ENCODE peak calls at places on chromosomes 13 and 19, in seven cellular contexts. E is AG04450, B is heart left ventricle, U is left lung, J is GM12878, M is HL-60, K is foreskin fibroblast. L is an unnamed sample.

GRCh38 chr19:34991542-34992333 is 8.4 kb upstream of the GRAMD1A start:
- DNase-seq in M (no peak), U (no peak), J (no peak), B (no peak), E (no peak), K (no peak), L (no peak)

GRCh38 chr13:73138276-73138950 is 79.6 kb downstream of the KLF5 start:
- DNase-seq in J (no peak), M (no peak), K (peak), U (no peak), E (peak), B (no peak), L (no peak)

GRCh38 chr13:28492527-28493367 is 2.2 kb downstream of the FLT1 start:
- DNase-seq in E (no peak), M (no peak), B (no peak), K (peak), J (peak), U (no peak), L (no peak)

GRCh38 chr13:110138009-110138699 is 168.8 kb downstream of the COL4A1 start:
- DNase-seq in U (peak), E (no peak), B (peak), M (peak), K (peak), J (peak), L (no peak)

GRCh38 chr13:102401305-102401704 is 543 bp downstream of the FGF14 start:
- DNase-seq in E (no peak), M (no peak), J (no peak), U (no peak), K (peak), B (no peak), L (no peak)

GRCh38 chr13:111623743-111624505 is 303.5 kb downstream of the TEX29 start:
- DNase-seq in K (no peak), U (no peak), E (no peak), B (no peak), M (no peak), J (no peak), L (no peak)

GRCh38 chr19:5074418-5074817 is 105.5 kb downstream of the KDM4B start:
- DNase-seq in K (no peak), E (no peak), U (no peak), J (no peak), B (no peak), M (no peak), L (no peak)

GRCh38 chr19:10316229-10317044 is 622 bp upstream of the FDX2 start:
- DNase-seq in J (no peak), M (no peak), E (no peak), B (no peak), U (no peak), K (no peak), L (no peak)

GRCh38 chr19:6071840-6072239 is 38.5 kb downstream of the RFX2 start:
- DNase-seq in E (no peak), K (no peak), U (no peak), M (no peak), J (no peak), B (no peak), L (no peak)

GRCh38 chr13:112790735-112791641 is 101.2 kb downstream of the ATP11A start:
- DNase-seq in E (no peak), K (no peak), J (no peak), U (peak), B (no peak), M (no peak), L (no peak)

GRCh38 chr13:48645845-48646244 is 7.9 kb upstream of the CYSLTR2 start:
- DNase-seq in B (no peak), E (no peak), U (no peak), K (no peak), M (no peak), J (no peak), L (no peak)

GRCh38 chr19:40671404-40671803 is 19.0 kb downstream of the NUMBL start:
- DNase-seq in U (no peak), B (peak), J (no peak), E (no peak), M (no peak), K (no peak), L (no peak)

GRCh38 chr19:30722236-30722635 is 350.1 kb downstream of the ZNF536 start:
- DNase-seq in B (no peak), E (no peak), M (no peak), K (no peak), U (no peak), J (no peak), L (no peak)

GRCh38 chr19:2140193-2140545 is 11.2 kb downstream of the AP3D1 start:
- DNase-seq in K (no peak), J (no peak), B (no peak), E (no peak), U (no peak), M (no peak), L (no peak)

GRCh38 chr13:51047434-51048165 is 63.5 kb downstream of the C13orf42 start:
- DNase-seq in U (no peak), B (no peak), J (no peak), K (no peak), M (no peak), E (no peak), L (no peak)

GRCh38 chr19:54461201-54462071 is 2.1 kb downstream of the LENG9 start:
- DNase-seq in U (peak), K (peak), E (peak), B (no peak), M (no peak), J (no peak), L (no peak)

GRCh38 chr13:34733720-34734119 is 208.3 kb upstream of the NBEA start:
- DNase-seq in U (no peak), J (no peak), B (no peak), K (peak), M (no peak), E (no peak), L (no peak)

GRCh38 chr13:32125746-32126145 is 94.2 kb downstream of the FRY start:
- DNase-seq in J (no peak), B (no peak), K (peak), E (no peak), M (peak), U (no peak), L (no peak)

GRCh38 chr13:40639226-40639681 is 27.2 kb downstream of the FOXO1 start:
- DNase-seq in K (peak), E (no peak), U (no peak), M (no peak), B (no peak), J (no peak), L (no peak)

GRCh38 chr19:48351341-48351752 is 12.4 kb downstream of the TMEM143 start:
- DNase-seq in U (peak), M (peak), K (peak), E (no peak), J (no peak), B (peak), L (no peak)

GRCh38 chr19:51501594-51502263 is at the start of gene SIGLEC12:
- DNase-seq in M (peak), K (no peak), E (no peak), B (peak), J (no peak), U (peak), L (no peak)

GRCh38 chr19:41324921-41325639 is 15.1 kb downstream of the CCDC97 start:
- DNase-seq in U (peak), J (no peak), B (peak), K (peak), E (no peak), M (no peak), L (no peak)

GRCh38 chr19:54148158-54148557 is 10.6 kb downstream of the CNOT3 start:
- DNase-seq in M (no peak), E (no peak), K (no peak), U (peak), B (no peak), J (no peak), L (no peak)

GRCh38 chr13:36639610-36640009 is 34.2 kb upstream of the SERTM1 start:
- DNase-seq in J (no peak), B (no peak), K (no peak), E (no peak), U (no peak), M (no peak), L (no peak)

GRCh38 chr13:83618966-83619365 is 263.3 kb downstream of the SLITRK1 start:
- DNase-seq in U (no peak), M (no peak), K (peak), E (no peak), J (no peak), B (no peak), L (peak)

GRCh38 chr19:15175609-15176008 is 25.2 kb downstream of the NOTCH3 start:
- DNase-seq in J (no peak), U (no peak), M (no peak), K (no peak), E (no peak), B (no peak), L (no peak)

GRCh38 chr19:53037101-53038097 is 7.1 kb upstream of the ERVV-2 start:
- DNase-seq in E (no peak), M (no peak), B (no peak), K (peak), J (no peak), U (peak), L (no peak)

GRCh38 chr13:45142440-45143345 is 22.4 kb downstream of the GTF2F2 start:
- DNase-seq in B (no peak), U (no peak), J (no peak), K (peak), E (no peak), M (no peak), L (no peak)

GRCh38 chr13:48631441-48631840 is 22.3 kb upstream of the CYSLTR2 start:
- DNase-seq in E (no peak), K (no peak), U (no peak), J (no peak), M (no peak), B (no peak), L (no peak)

GRCh38 chr19:21314676-21315075 is 14.5 kb downstream of the ZNF708 start:
- DNase-seq in B (no peak), E (no peak), M (no peak), K (no peak), U (no peak), J (no peak), L (no peak)

GRCh38 chr13:47112205-47112896 is 215.5 kb upstream of the HTR2A start:
- DNase-seq in B (no peak), M (no peak), K (peak), J (no peak), U (no peak), E (no peak), L (no peak)

GRCh38 chr13:100234006-100234405 is 145.1 kb downstream of the PCCA start:
- DNase-seq in J (no peak), K (no peak), B (no peak), U (no peak), E (no peak), M (no peak), L (no peak)

GRCh38 chr19:5635427-5635826 is 12.5 kb downstream of the SAFB start:
- DNase-seq in K (no peak), B (no peak), U (no peak), J (no peak), E (no peak), M (no peak), L (no peak)

GRCh38 chr19:5178051-5178450 is 162.6 kb downstream of the PTPRS start:
- DNase-seq in U (no peak), E (no peak), J (no peak), B (no peak), M (no peak), K (no peak), L (no peak)

GRCh38 chr19:2274937-2275535 is 6.9 kb downstream of the PEAK3 start:
- DNase-seq in U (peak), M (peak), K (peak), B (peak), J (no peak), E (no peak), L (peak)

GRCh38 chr13:109361562-109361961 is 424.8 kb downstream of the IRS2 start:
- DNase-seq in M (peak), B (no peak), J (no peak), U (no peak), K (no peak), E (no peak), L (no peak)

DNA sequence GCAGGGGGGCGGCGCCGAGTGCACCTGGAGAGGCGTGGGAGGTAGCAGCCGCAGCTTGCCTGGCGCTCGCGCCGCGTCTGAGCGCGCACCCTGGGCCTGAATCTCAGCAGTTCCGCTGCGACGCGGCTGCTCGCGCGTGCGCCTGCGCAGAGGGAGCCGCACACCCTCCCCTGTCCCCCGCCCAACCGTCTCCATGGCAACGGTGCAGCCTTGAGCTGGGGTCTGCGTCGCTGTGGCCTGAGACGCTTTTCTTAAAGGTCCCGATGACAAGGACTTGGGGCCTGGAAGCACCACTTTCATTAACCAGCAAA is at the start of gene PNMA8B:
- DNase-seq in M (no peak), U (peak), E (no peak), K (peak), J (no peak), B (peak), L (no peak)
- H3K4me3 ChIP-seq in M (no peak), U (peak), E (peak), K (peak), J (no peak), B (peak), L (peak)

DNA sequence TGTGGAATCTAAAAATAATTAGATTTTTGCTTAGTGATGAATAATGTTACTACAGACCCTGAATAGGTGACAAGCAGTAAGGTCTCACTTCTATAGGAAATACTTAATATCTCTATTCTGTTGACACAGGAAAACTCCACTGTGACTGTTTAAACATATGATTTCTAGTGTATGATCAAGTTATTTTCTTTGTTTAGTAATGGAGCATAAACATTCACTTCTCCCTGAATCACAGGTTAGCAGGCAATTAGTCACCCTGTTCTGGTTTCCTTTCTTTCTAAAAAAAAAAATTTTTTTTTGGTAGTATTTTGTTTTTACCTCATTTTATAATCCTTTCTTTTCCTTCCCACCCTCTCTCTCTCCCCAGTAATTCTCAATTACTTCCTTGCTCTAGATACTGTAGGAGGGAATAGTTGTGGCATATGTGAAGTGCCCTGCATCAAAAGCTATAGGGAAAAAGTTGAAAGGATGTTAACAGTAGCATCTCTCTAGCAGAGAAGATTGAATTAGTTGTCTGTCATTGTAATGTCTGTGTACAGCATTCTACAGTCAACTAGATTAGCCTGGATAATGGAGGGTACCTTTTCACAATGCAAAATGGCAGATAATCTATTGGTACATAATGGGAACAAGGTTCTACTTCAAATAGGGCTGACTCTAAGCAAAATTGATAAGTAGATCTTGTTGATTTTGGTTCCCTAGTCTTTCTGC is 3.5 kb downstream of the HS6ST3 start:
- DNase-seq in J (no peak), E (no peak), K (peak), M (no peak), U (no peak), B (no peak), L (no peak)
- TF ChIP-seq CTCF in J (no peak), E (no peak), K (no peak), M (no peak), U (no peak), B (no peak), L (no peak)

GRCh38 chr13:114061047-114061446 is 71.4 kb downstream of the RASA3 start:
- DNase-seq in B (peak), E (no peak), J (no peak), M (no peak), K (no peak), U (peak), L (no peak)
- H3K4me3 ChIP-seq in B (no peak), E (no peak), J (no peak), M (no peak), K (no peak), U (no peak), L (no peak)

GRCh38 chr19:37583340-37583739 is 11.3 kb downstream of the ZNF571 start:
- DNase-seq in U (no peak), E (no peak), M (no peak), B (no peak), K (no peak), J (no peak), L (no peak)
- TF ChIP-seq CTCF in U (no peak), E (no peak), M (no peak), B (no peak), K (no peak), J (no peak), L (no peak)

GRCh38 chr19:7905298-7905697 is 1.6 kb downstream of the MAP2K7 start:
- DNase-seq in B (no peak), M (no peak), J (no peak), K (no peak), U (peak), E (no peak), L (no peak)
- H3K4me3 ChIP-seq in B (peak), M (no peak), J (peak), K (peak), U (no peak), E (peak), L (peak)

DNA sequence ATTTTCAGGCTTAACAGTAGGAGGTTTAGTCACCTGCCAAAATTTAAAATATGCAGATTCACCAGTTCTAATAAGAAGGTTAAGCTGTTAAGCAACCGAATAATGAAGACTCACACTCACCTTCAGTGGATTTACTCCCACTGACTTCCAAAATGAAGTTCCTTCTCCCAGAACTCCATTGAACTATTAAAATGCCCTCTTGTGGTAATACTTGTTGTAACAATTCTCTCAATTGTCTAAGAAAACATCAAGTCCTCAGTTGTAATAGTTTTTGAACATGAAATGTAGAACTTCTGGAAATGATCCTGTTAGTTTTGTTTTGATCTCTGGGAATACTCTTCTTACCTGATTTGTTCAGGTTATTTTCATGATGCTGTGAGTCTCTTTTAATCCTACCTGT is 522.0 kb upstream of the ATXN8OS start:
- DNase-seq in K (no peak), M (no peak), J (no peak), E (no peak), U (no peak), B (no peak), L (no peak)
- TF ChIP-seq CTCF in K (no peak), M (no peak), J (no peak), E (no peak), U (no peak), B (no peak), L (no peak)